ENCODE peak calls at places on chromosomes 16 and 17, in nine cellular contexts. One of them, this sample, is unnamed.

GRCh38 chr17:45160505-45161287 is 979 bp upstream of the HEXIM2 start:
- DNase-seq in body of pancreas: peak
- DNase-seq in ureter: peak
- DNase-seq in SHP77: peak
- DNase-seq in AG09309: no peak
- DNase-seq in GF-D8: no peak
- DNase-seq in lung microvascular endothelial cell: peak
- DNase-seq in H9: peak
- DNase-seq in amniotic stem cell: no peak
- DNase-seq in this sample: peak

GRCh38 chr16:72903176-72903575 is 144.8 kb downstream of the ZFHX3 start:
- DNase-seq in body of pancreas: no peak
- DNase-seq in ureter: no peak
- DNase-seq in SHP77: no peak
- DNase-seq in AG09309: no peak
- DNase-seq in GF-D8: no peak
- DNase-seq in lung microvascular endothelial cell: no peak
- DNase-seq in H9: no peak
- DNase-seq in amniotic stem cell: no peak
- DNase-seq in this sample: no peak

GRCh38 chr17:19363460-19364035 is 1.0 kb upstream of the B9D1 start:
- DNase-seq in body of pancreas: no peak
- DNase-seq in ureter: no peak
- DNase-seq in SHP77: no peak
- DNase-seq in AG09309: no peak
- DNase-seq in GF-D8: no peak
- DNase-seq in lung microvascular endothelial cell: no peak
- DNase-seq in H9: no peak
- DNase-seq in amniotic stem cell: no peak
- DNase-seq in this sample: no peak

GRCh38 chr17:73288534-73289302 is 23.1 kb downstream of the CDC42EP4 start:
- DNase-seq in body of pancreas: peak
- DNase-seq in ureter: peak
- DNase-seq in SHP77: no peak
- DNase-seq in AG09309: no peak
- DNase-seq in GF-D8: no peak
- DNase-seq in lung microvascular endothelial cell: no peak
- DNase-seq in H9: no peak
- DNase-seq in amniotic stem cell: no peak
- DNase-seq in this sample: no peak

GRCh38 chr17:3639981-3640596 is 3.5 kb downstream of the CTNS start:
- DNase-seq in body of pancreas: peak
- DNase-seq in ureter: no peak
- DNase-seq in SHP77: no peak
- DNase-seq in AG09309: peak
- DNase-seq in GF-D8: peak
- DNase-seq in lung microvascular endothelial cell: no peak
- DNase-seq in H9: no peak
- DNase-seq in amniotic stem cell: no peak
- DNase-seq in this sample: no peak

GRCh38 chr16:56262879-56263245 is 71.6 kb downstream of the GNAO1 start:
- DNase-seq in body of pancreas: no peak
- DNase-seq in ureter: no peak
- DNase-seq in SHP77: no peak
- DNase-seq in AG09309: no peak
- DNase-seq in GF-D8: no peak
- DNase-seq in lung microvascular endothelial cell: no peak
- DNase-seq in H9: no peak
- DNase-seq in amniotic stem cell: no peak
- DNase-seq in this sample: no peak

GRCh38 chr17:69607162-69607834 is 192.8 kb downstream of the MAP2K6 start:
- DNase-seq in body of pancreas: peak
- DNase-seq in ureter: peak
- DNase-seq in SHP77: peak
- DNase-seq in AG09309: peak
- DNase-seq in GF-D8: no peak
- DNase-seq in lung microvascular endothelial cell: peak
- DNase-seq in H9: peak
- DNase-seq in amniotic stem cell: peak
- DNase-seq in this sample: peak

GRCh38 chr16:72487283-72487682 is 315.3 kb upstream of the PMFBP1 start:
- DNase-seq in body of pancreas: no peak
- DNase-seq in ureter: no peak
- DNase-seq in SHP77: no peak
- DNase-seq in AG09309: no peak
- DNase-seq in GF-D8: no peak
- DNase-seq in lung microvascular endothelial cell: no peak
- DNase-seq in H9: no peak
- DNase-seq in amniotic stem cell: no peak
- DNase-seq in this sample: no peak

GRCh38 chr17:489758-490329 is 137.2 kb upstream of the RPH3AL start:
- DNase-seq in body of pancreas: peak
- DNase-seq in ureter: peak
- DNase-seq in SHP77: no peak
- DNase-seq in AG09309: no peak
- DNase-seq in GF-D8: no peak
- DNase-seq in lung microvascular endothelial cell: peak
- DNase-seq in H9: peak
- DNase-seq in amniotic stem cell: no peak
- DNase-seq in this sample: no peak

GRCh38 chr17:41655611-41656111 is 31.3 kb upstream of the KRT17 start:
- DNase-seq in body of pancreas: peak
- DNase-seq in ureter: peak
- DNase-seq in SHP77: no peak
- DNase-seq in AG09309: no peak
- DNase-seq in GF-D8: no peak
- DNase-seq in lung microvascular endothelial cell: no peak
- DNase-seq in H9: peak
- DNase-seq in amniotic stem cell: no peak
- DNase-seq in this sample: no peak

GRCh38 chr17:4852504-4853075 is 19.4 kb downstream of the MINK1 start:
- DNase-seq in body of pancreas: peak
- DNase-seq in ureter: peak
- DNase-seq in SHP77: peak
- DNase-seq in AG09309: peak
- DNase-seq in GF-D8: no peak
- DNase-seq in lung microvascular endothelial cell: peak
- DNase-seq in H9: no peak
- DNase-seq in amniotic stem cell: peak
- DNase-seq in this sample: no peak

GRCh38 chr16:24257965-24258364 is 1.8 kb downstream of the CACNG3 start:
- DNase-seq in body of pancreas: no peak
- DNase-seq in ureter: no peak
- DNase-seq in SHP77: no peak
- DNase-seq in AG09309: no peak
- DNase-seq in GF-D8: no peak
- DNase-seq in lung microvascular endothelial cell: no peak
- DNase-seq in H9: peak
- DNase-seq in amniotic stem cell: no peak
- DNase-seq in this sample: no peak

GRCh38 chr17:57609125-57609877 is 135.8 kb downstream of the CCDC182 start:
- DNase-seq in body of pancreas: peak
- DNase-seq in ureter: no peak
- DNase-seq in SHP77: no peak
- DNase-seq in AG09309: no peak
- DNase-seq in GF-D8: no peak
- DNase-seq in lung microvascular endothelial cell: no peak
- DNase-seq in H9: no peak
- DNase-seq in amniotic stem cell: no peak
- DNase-seq in this sample: no peak

GRCh38 chr17:45403906-45404490 is 28.7 kb downstream of the ARHGAP27 start:
- DNase-seq in body of pancreas: no peak
- DNase-seq in ureter: no peak
- DNase-seq in SHP77: no peak
- DNase-seq in AG09309: no peak
- DNase-seq in GF-D8: no peak
- DNase-seq in lung microvascular endothelial cell: no peak
- DNase-seq in H9: peak
- DNase-seq in amniotic stem cell: no peak
- DNase-seq in this sample: no peak

GRCh38 chr17:66493283-66494019 is 191.0 kb downstream of the PRKCA start:
- DNase-seq in body of pancreas: no peak
- DNase-seq in ureter: no peak
- DNase-seq in SHP77: no peak
- DNase-seq in AG09309: peak
- DNase-seq in GF-D8: peak
- DNase-seq in lung microvascular endothelial cell: peak
- DNase-seq in H9: no peak
- DNase-seq in amniotic stem cell: no peak
- DNase-seq in this sample: no peak

GRCh38 chr16:88854306-88855111 is 2.2 kb downstream of the GALNS start:
- DNase-seq in body of pancreas: no peak
- DNase-seq in ureter: no peak
- DNase-seq in SHP77: no peak
- DNase-seq in AG09309: no peak
- DNase-seq in GF-D8: peak
- DNase-seq in lung microvascular endothelial cell: no peak
- DNase-seq in H9: no peak
- DNase-seq in amniotic stem cell: no peak
- DNase-seq in this sample: no peak

GRCh38 chr17:21280081-21280518 is 4.4 kb upstream of the MAP2K3 start:
- DNase-seq in body of pancreas: peak
- DNase-seq in ureter: peak
- DNase-seq in SHP77: peak
- DNase-seq in AG09309: no peak
- DNase-seq in GF-D8: peak
- DNase-seq in lung microvascular endothelial cell: peak
- DNase-seq in H9: peak
- DNase-seq in amniotic stem cell: peak
- DNase-seq in this sample: peak

GRCh38 chr16:68116256-68116853 is 31.2 kb downstream of the NFATC3 start:
- DNase-seq in body of pancreas: no peak
- DNase-seq in ureter: no peak
- DNase-seq in SHP77: no peak
- DNase-seq in AG09309: peak
- DNase-seq in GF-D8: no peak
- DNase-seq in lung microvascular endothelial cell: no peak
- DNase-seq in H9: no peak
- DNase-seq in amniotic stem cell: no peak
- DNase-seq in this sample: no peak

GRCh38 chr16:78180349-78180748 is 80.9 kb downstream of the WWOX start:
- DNase-seq in body of pancreas: no peak
- DNase-seq in ureter: no peak
- DNase-seq in SHP77: no peak
- DNase-seq in AG09309: no peak
- DNase-seq in GF-D8: no peak
- DNase-seq in lung microvascular endothelial cell: no peak
- DNase-seq in H9: no peak
- DNase-seq in amniotic stem cell: no peak
- DNase-seq in this sample: no peak

GRCh38 chr16:64993464-64993863 is 128.4 kb downstream of the CDH11 start:
- DNase-seq in body of pancreas: no peak
- DNase-seq in ureter: no peak
- DNase-seq in SHP77: no peak
- DNase-seq in AG09309: no peak
- DNase-seq in GF-D8: no peak
- DNase-seq in lung microvascular endothelial cell: no peak
- DNase-seq in H9: no peak
- DNase-seq in amniotic stem cell: no peak
- DNase-seq in this sample: no peak

GRCh38 chr16:9134739-9135138 is 43.3 kb downstream of the HAPSTR1 start:
- DNase-seq in body of pancreas: peak
- DNase-seq in ureter: no peak
- DNase-seq in SHP77: peak
- DNase-seq in AG09309: no peak
- DNase-seq in GF-D8: peak
- DNase-seq in lung microvascular endothelial cell: peak
- DNase-seq in H9: peak
- DNase-seq in amniotic stem cell: no peak
- DNase-seq in this sample: peak

GRCh38 chr16:89344846-89345577 is 127.5 kb downstream of the ZNF778 start:
- DNase-seq in body of pancreas: no peak
- DNase-seq in ureter: no peak
- DNase-seq in SHP77: no peak
- DNase-seq in AG09309: no peak
- DNase-seq in GF-D8: no peak
- DNase-seq in lung microvascular endothelial cell: no peak
- DNase-seq in H9: no peak
- DNase-seq in amniotic stem cell: no peak
- DNase-seq in this sample: no peak

GRCh38 chr17:68910256-68910705 is 44.9 kb downstream of the ABCA8 start:
- DNase-seq in body of pancreas: peak
- DNase-seq in ureter: no peak
- DNase-seq in SHP77: no peak
- DNase-seq in AG09309: no peak
- DNase-seq in GF-D8: no peak
- DNase-seq in lung microvascular endothelial cell: peak
- DNase-seq in H9: no peak
- DNase-seq in amniotic stem cell: no peak
- DNase-seq in this sample: no peak

GRCh38 chr17:60108712-60109111 is 30.0 kb upstream of the HEATR6 start:
- DNase-seq in body of pancreas: no peak
- DNase-seq in ureter: no peak
- DNase-seq in SHP77: no peak
- DNase-seq in AG09309: no peak
- DNase-seq in GF-D8: no peak
- DNase-seq in lung microvascular endothelial cell: no peak
- DNase-seq in H9: no peak
- DNase-seq in amniotic stem cell: no peak
- DNase-seq in this sample: no peak

GRCh38 chr17:35630530-35631148 is 43.5 kb downstream of the AP2B1 start:
- DNase-seq in body of pancreas: no peak
- DNase-seq in ureter: no peak
- DNase-seq in SHP77: no peak
- DNase-seq in AG09309: no peak
- DNase-seq in GF-D8: no peak
- DNase-seq in lung microvascular endothelial cell: peak
- DNase-seq in H9: no peak
- DNase-seq in amniotic stem cell: peak
- DNase-seq in this sample: no peak

GRCh38 chr17:76734080-76734840 is 2.9 kb downstream of the SRSF2 start:
- DNase-seq in body of pancreas: peak
- DNase-seq in ureter: no peak
- DNase-seq in SHP77: no peak
- DNase-seq in AG09309: no peak
- DNase-seq in GF-D8: peak
- DNase-seq in lung microvascular endothelial cell: peak
- DNase-seq in H9: no peak
- DNase-seq in amniotic stem cell: no peak
- DNase-seq in this sample: no peak

GRCh38 chr17:61235821-61236197 is 163.8 kb upstream of the TBX2 start:
- DNase-seq in body of pancreas: no peak
- DNase-seq in ureter: no peak
- DNase-seq in SHP77: no peak
- DNase-seq in AG09309: no peak
- DNase-seq in GF-D8: no peak
- DNase-seq in lung microvascular endothelial cell: no peak
- DNase-seq in H9: no peak
- DNase-seq in amniotic stem cell: no peak
- DNase-seq in this sample: no peak

GRCh38 chr17:48310748-48311213 is 119.2 kb downstream of the SKAP1 start:
- DNase-seq in body of pancreas: no peak
- DNase-seq in ureter: no peak
- DNase-seq in SHP77: peak
- DNase-seq in AG09309: no peak
- DNase-seq in GF-D8: no peak
- DNase-seq in lung microvascular endothelial cell: no peak
- DNase-seq in H9: peak
- DNase-seq in amniotic stem cell: no peak
- DNase-seq in this sample: peak

GRCh38 chr17:42289863-42290165 is 1.5 kb downstream of the STAT5A start:
- DNase-seq in body of pancreas: no peak
- DNase-seq in ureter: no peak
- DNase-seq in SHP77: no peak
- DNase-seq in AG09309: no peak
- DNase-seq in GF-D8: no peak
- DNase-seq in lung microvascular endothelial cell: no peak
- DNase-seq in H9: no peak
- DNase-seq in amniotic stem cell: no peak
- DNase-seq in this sample: no peak

GRCh38 chr17:327296-327695 is 25.3 kb downstream of the RPH3AL start:
- DNase-seq in body of pancreas: no peak
- DNase-seq in ureter: no peak
- DNase-seq in SHP77: no peak
- DNase-seq in AG09309: no peak
- DNase-seq in GF-D8: no peak
- DNase-seq in lung microvascular endothelial cell: no peak
- DNase-seq in H9: peak
- DNase-seq in amniotic stem cell: no peak
- DNase-seq in this sample: no peak

GRCh38 chr16:12062343-12063003 is 85.9 kb downstream of the SNX29 start:
- DNase-seq in body of pancreas: peak
- DNase-seq in ureter: peak
- DNase-seq in SHP77: no peak
- DNase-seq in AG09309: peak
- DNase-seq in GF-D8: peak
- DNase-seq in lung microvascular endothelial cell: peak
- DNase-seq in H9: no peak
- DNase-seq in amniotic stem cell: peak
- DNase-seq in this sample: no peak

This sample was measured in NCI-H2029.